ENCODE peak calls at places on chromosomes 16 and 17, in ten cellular contexts. One of them, this sample, is unnamed.
A peak's percentile ranks its signal among the peaks of the same experiment; 100 is the strongest.

GRCh38 chr16:49491736-49492089 is 118.1 kb downstream of the C16orf78 start:
- DNase-seq in sigmoid colon: peak; percentile 77
- DNase-seq in CD8-positive, alpha-beta T cell: no peak
- DNase-seq in cardiac muscle cell: no peak
- DNase-seq in GM23248: no peak
- DNase-seq in mesendoderm: peak; percentile 93
- DNase-seq in prostate gland: peak; percentile 59
- DNase-seq in hepatocyte: no peak
- DNase-seq in A549: peak; percentile 10
- DNase-seq in Peyer's patch: no peak
- DNase-seq in this sample: peak; percentile 83

GRCh38 chr17:59093702-59094231 is 12.9 kb downstream of the TRIM37 start:
- DNase-seq in hepatocyte: peak; percentile 22
- DNase-seq in GM23248: peak; percentile 89
- DNase-seq in sigmoid colon: peak; percentile 63
- DNase-seq in CD8-positive, alpha-beta T cell: no peak
- DNase-seq in mesendoderm: no peak
- DNase-seq in cardiac muscle cell: peak; percentile 97
- DNase-seq in A549: peak; percentile 34
- DNase-seq in prostate gland: no peak
- DNase-seq in Peyer's patch: no peak
- DNase-seq in this sample: no peak

GRCh38 chr16:49116873-49117272 is 164.8 kb downstream of the CBLN1 start:
- DNase-seq in Peyer's patch: no peak
- DNase-seq in A549: no peak
- DNase-seq in GM23248: peak; percentile 2
- DNase-seq in sigmoid colon: no peak
- DNase-seq in prostate gland: no peak
- DNase-seq in mesendoderm: peak; percentile 16
- DNase-seq in hepatocyte: no peak
- DNase-seq in cardiac muscle cell: no peak
- DNase-seq in CD8-positive, alpha-beta T cell: no peak
- DNase-seq in this sample: no peak

GRCh38 chr17:9531080-9531479 is 44.5 kb downstream of the STX8 start:
- DNase-seq in prostate gland: no peak
- DNase-seq in CD8-positive, alpha-beta T cell: no peak
- DNase-seq in hepatocyte: peak; percentile 7
- DNase-seq in A549: no peak
- DNase-seq in Peyer's patch: no peak
- DNase-seq in GM23248: no peak
- DNase-seq in mesendoderm: no peak
- DNase-seq in cardiac muscle cell: peak; percentile 11
- DNase-seq in sigmoid colon: no peak
- DNase-seq in this sample: no peak

GRCh38 chr17:43665038-43665386 is 3.3 kb upstream of the MEOX1 start:
- DNase-seq in hepatocyte: peak; percentile 41
- DNase-seq in mesendoderm: no peak
- DNase-seq in cardiac muscle cell: no peak
- DNase-seq in prostate gland: no peak
- DNase-seq in sigmoid colon: no peak
- DNase-seq in A549: no peak
- DNase-seq in Peyer's patch: no peak
- DNase-seq in GM23248: no peak
- DNase-seq in CD8-positive, alpha-beta T cell: no peak
- DNase-seq in this sample: no peak

GRCh38 chr16:1494129-1494640 is 1.0 kb downstream of the TELO2 start:
- DNase-seq in A549: peak; percentile 69
- DNase-seq in mesendoderm: peak; percentile 63
- DNase-seq in prostate gland: peak; percentile 61
- DNase-seq in sigmoid colon: peak; percentile 81
- DNase-seq in Peyer's patch: no peak
- DNase-seq in cardiac muscle cell: peak; percentile 88
- DNase-seq in GM23248: peak; percentile 92
- DNase-seq in CD8-positive, alpha-beta T cell: no peak
- DNase-seq in hepatocyte: peak; percentile 55
- DNase-seq in this sample: peak; percentile 81

GRCh38 chr17:51352798-51353197 is 92.5 kb downstream of the UTP18 start:
- DNase-seq in prostate gland: no peak
- DNase-seq in GM23248: no peak
- DNase-seq in hepatocyte: no peak
- DNase-seq in sigmoid colon: no peak
- DNase-seq in mesendoderm: no peak
- DNase-seq in Peyer's patch: no peak
- DNase-seq in cardiac muscle cell: no peak
- DNase-seq in A549: no peak
- DNase-seq in CD8-positive, alpha-beta T cell: no peak
- DNase-seq in this sample: no peak

GRCh38 chr17:15954222-15954621 is 9.3 kb downstream of the ADORA2B start:
- DNase-seq in GM23248: peak; percentile 95
- DNase-seq in prostate gland: no peak
- DNase-seq in hepatocyte: no peak
- DNase-seq in CD8-positive, alpha-beta T cell: no peak
- DNase-seq in sigmoid colon: peak; percentile 50
- DNase-seq in Peyer's patch: no peak
- DNase-seq in cardiac muscle cell: peak; percentile 83
- DNase-seq in mesendoderm: no peak
- DNase-seq in A549: peak; percentile 47
- DNase-seq in this sample: peak; percentile 40

DNA sequence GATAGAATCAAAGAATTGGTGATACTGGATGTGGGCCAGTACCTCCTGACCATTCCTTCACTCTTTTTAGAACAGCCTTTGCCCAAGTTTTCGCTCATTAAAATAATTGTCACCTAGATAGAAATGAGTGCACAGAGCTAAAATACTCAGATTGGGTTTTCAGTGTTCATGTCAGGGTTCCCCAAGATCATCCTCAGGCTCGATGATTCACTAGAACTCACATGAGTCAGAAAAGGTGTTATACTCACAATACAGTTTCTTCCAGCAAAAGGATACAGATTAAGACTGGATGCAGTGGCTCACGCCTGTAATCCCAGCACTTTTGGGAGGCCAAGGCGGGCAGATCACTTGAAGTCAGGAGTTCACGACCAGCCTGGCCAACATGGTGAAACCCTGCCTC is 19.9 kb downstream of the ERCC4 start:
- DNase-seq in hepatocyte: no peak
- DNase-seq in sigmoid colon: no peak
- DNase-seq in A549: no peak
- DNase-seq in Peyer's patch: no peak
- DNase-seq in cardiac muscle cell: no peak
- DNase-seq in CD8-positive, alpha-beta T cell: no peak
- DNase-seq in GM23248: peak; percentile 33
- DNase-seq in prostate gland: no peak
- DNase-seq in mesendoderm: no peak
- DNase-seq in this sample: no peak
- H3K27ac ChIP-seq in hepatocyte: peak overlapping the region; percentile 90
- H3K27ac ChIP-seq in sigmoid colon: no peak overlapping the region
- H3K27ac ChIP-seq in A549: peak overlapping the region; percentile 1
- H3K27ac ChIP-seq in Peyer's patch: no peak overlapping the region
- H3K27ac ChIP-seq in cardiac muscle cell: no peak overlapping the region
- H3K27ac ChIP-seq in CD8-positive, alpha-beta T cell: no peak overlapping the region
- H3K27ac ChIP-seq in GM23248: no peak overlapping the region
- H3K27ac ChIP-seq in prostate gland: peak overlapping the region; percentile 14
- H3K27ac ChIP-seq in mesendoderm: no peak overlapping the region
- H3K27ac ChIP-seq in this sample: no peak overlapping the region

GRCh38 chr16:47013910-47014309 is 40.4 kb upstream of the DNAJA2 start:
- DNase-seq in prostate gland: no peak
- DNase-seq in Peyer's patch: no peak
- DNase-seq in GM23248: no peak
- DNase-seq in CD8-positive, alpha-beta T cell: no peak
- DNase-seq in A549: no peak
- DNase-seq in mesendoderm: no peak
- DNase-seq in cardiac muscle cell: no peak
- DNase-seq in hepatocyte: no peak
- DNase-seq in sigmoid colon: no peak
- DNase-seq in this sample: no peak

GRCh38 chr16:47018223-47018891 is 44.9 kb upstream of the DNAJA2 start:
- DNase-seq in CD8-positive, alpha-beta T cell: no peak
- DNase-seq in prostate gland: peak; percentile 55
- DNase-seq in mesendoderm: peak; percentile 64
- DNase-seq in sigmoid colon: no peak
- DNase-seq in A549: peak; percentile 80
- DNase-seq in Peyer's patch: peak; percentile 67
- DNase-seq in cardiac muscle cell: peak; percentile 18
- DNase-seq in GM23248: peak; percentile 45
- DNase-seq in hepatocyte: peak; percentile 67
- DNase-seq in this sample: peak; percentile 84

GRCh38 chr16:47017636-47018035 is 44.2 kb upstream of the DNAJA2 start:
- DNase-seq in GM23248: no peak
- DNase-seq in hepatocyte: no peak
- DNase-seq in CD8-positive, alpha-beta T cell: no peak
- DNase-seq in mesendoderm: no peak
- DNase-seq in prostate gland: no peak
- DNase-seq in sigmoid colon: no peak
- DNase-seq in A549: no peak
- DNase-seq in Peyer's patch: no peak
- DNase-seq in cardiac muscle cell: no peak
- DNase-seq in this sample: no peak

GRCh38 chr16:47019563-47019962 is 46.1 kb upstream of the DNAJA2 start:
- DNase-seq in hepatocyte: no peak
- DNase-seq in GM23248: peak; percentile 31
- DNase-seq in prostate gland: no peak
- DNase-seq in cardiac muscle cell: peak; percentile 21
- DNase-seq in mesendoderm: no peak
- DNase-seq in Peyer's patch: no peak
- DNase-seq in sigmoid colon: no peak
- DNase-seq in CD8-positive, alpha-beta T cell: no peak
- DNase-seq in A549: no peak
- DNase-seq in this sample: no peak

GRCh38 chr16:47016700-47017133 is 43.2 kb upstream of the DNAJA2 start:
- DNase-seq in prostate gland: no peak
- DNase-seq in sigmoid colon: no peak
- DNase-seq in CD8-positive, alpha-beta T cell: peak; percentile 52
- DNase-seq in mesendoderm: no peak
- DNase-seq in hepatocyte: no peak
- DNase-seq in Peyer's patch: no peak
- DNase-seq in A549: no peak
- DNase-seq in GM23248: no peak
- DNase-seq in cardiac muscle cell: peak; percentile 36
- DNase-seq in this sample: no peak
- H3K27ac ChIP-seq in prostate gland: no peak overlapping the region
- H3K27ac ChIP-seq in sigmoid colon: no peak overlapping the region
- H3K27ac ChIP-seq in CD8-positive, alpha-beta T cell: no peak overlapping the region
- H3K27ac ChIP-seq in mesendoderm: no peak overlapping the region
- H3K27ac ChIP-seq in hepatocyte: no peak overlapping the region
- H3K27ac ChIP-seq in Peyer's patch: no peak overlapping the region
- H3K27ac ChIP-seq in A549: no peak overlapping the region
- H3K27ac ChIP-seq in GM23248: no peak overlapping the region
- H3K27ac ChIP-seq in cardiac muscle cell: no peak overlapping the region
- H3K27ac ChIP-seq in this sample: no peak overlapping the region

DNA sequence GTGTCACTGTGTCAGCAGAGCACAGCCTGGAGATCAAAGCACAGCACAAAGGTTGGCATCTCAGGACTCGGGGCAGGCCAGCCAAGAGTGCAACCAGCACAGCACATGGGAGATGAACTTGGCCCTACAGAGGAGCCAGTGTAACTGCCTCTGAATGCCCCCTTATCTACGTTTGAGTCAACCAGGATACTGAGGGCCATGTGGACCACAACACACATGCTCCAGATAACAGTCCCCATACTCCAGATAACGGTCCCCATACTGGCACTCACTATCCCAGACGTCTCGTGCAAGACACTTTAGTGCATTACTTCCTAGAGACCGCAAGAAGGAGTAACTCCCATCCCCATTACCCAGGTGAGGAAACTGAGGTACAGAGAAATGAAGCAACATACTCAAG is 88.2 kb downstream of the XYLT1 start:
- DNase-seq in CD8-positive, alpha-beta T cell: no peak
- DNase-seq in Peyer's patch: no peak
- DNase-seq in prostate gland: no peak
- DNase-seq in cardiac muscle cell: no peak
- DNase-seq in GM23248: no peak
- DNase-seq in hepatocyte: no peak
- DNase-seq in A549: no peak
- DNase-seq in mesendoderm: peak; percentile 76
- DNase-seq in sigmoid colon: no peak
- DNase-seq in this sample: no peak
- H3K27ac ChIP-seq in CD8-positive, alpha-beta T cell: no peak overlapping the region
- H3K27ac ChIP-seq in Peyer's patch: peak overlapping the region; percentile 4
- H3K27ac ChIP-seq in prostate gland: no peak overlapping the region
- H3K27ac ChIP-seq in cardiac muscle cell: peak overlapping the region; percentile 73
- H3K27ac ChIP-seq in GM23248: no peak overlapping the region
- H3K27ac ChIP-seq in hepatocyte: no peak overlapping the region
- H3K27ac ChIP-seq in A549: no peak overlapping the region
- H3K27ac ChIP-seq in mesendoderm: no peak overlapping the region
- H3K27ac ChIP-seq in sigmoid colon: peak overlapping the region; percentile 86
- H3K27ac ChIP-seq in this sample: peak overlapping the region; percentile 49

GRCh38 chr17:60371416-60371815 is 20.5 kb downstream of the USP32 start:
- DNase-seq in sigmoid colon: no peak
- DNase-seq in prostate gland: no peak
- DNase-seq in cardiac muscle cell: no peak
- DNase-seq in GM23248: no peak
- DNase-seq in hepatocyte: no peak
- DNase-seq in Peyer's patch: no peak
- DNase-seq in CD8-positive, alpha-beta T cell: no peak
- DNase-seq in A549: no peak
- DNase-seq in mesendoderm: no peak
- DNase-seq in this sample: no peak

GRCh38 chr17:60369727-60370126 is 22.2 kb downstream of the USP32 start:
- DNase-seq in cardiac muscle cell: no peak
- DNase-seq in prostate gland: no peak
- DNase-seq in sigmoid colon: no peak
- DNase-seq in Peyer's patch: no peak
- DNase-seq in CD8-positive, alpha-beta T cell: no peak
- DNase-seq in A549: no peak
- DNase-seq in hepatocyte: no peak
- DNase-seq in GM23248: no peak
- DNase-seq in mesendoderm: no peak
- DNase-seq in this sample: no peak

GRCh38 chr17:60371818-60372510 is 20.0 kb downstream of the USP32 start:
- DNase-seq in hepatocyte: no peak
- DNase-seq in GM23248: no peak
- DNase-seq in mesendoderm: peak; percentile 35
- DNase-seq in cardiac muscle cell: no peak
- DNase-seq in sigmoid colon: no peak
- DNase-seq in prostate gland: no peak
- DNase-seq in A549: no peak
- DNase-seq in CD8-positive, alpha-beta T cell: no peak
- DNase-seq in Peyer's patch: no peak
- DNase-seq in this sample: no peak

DNA sequence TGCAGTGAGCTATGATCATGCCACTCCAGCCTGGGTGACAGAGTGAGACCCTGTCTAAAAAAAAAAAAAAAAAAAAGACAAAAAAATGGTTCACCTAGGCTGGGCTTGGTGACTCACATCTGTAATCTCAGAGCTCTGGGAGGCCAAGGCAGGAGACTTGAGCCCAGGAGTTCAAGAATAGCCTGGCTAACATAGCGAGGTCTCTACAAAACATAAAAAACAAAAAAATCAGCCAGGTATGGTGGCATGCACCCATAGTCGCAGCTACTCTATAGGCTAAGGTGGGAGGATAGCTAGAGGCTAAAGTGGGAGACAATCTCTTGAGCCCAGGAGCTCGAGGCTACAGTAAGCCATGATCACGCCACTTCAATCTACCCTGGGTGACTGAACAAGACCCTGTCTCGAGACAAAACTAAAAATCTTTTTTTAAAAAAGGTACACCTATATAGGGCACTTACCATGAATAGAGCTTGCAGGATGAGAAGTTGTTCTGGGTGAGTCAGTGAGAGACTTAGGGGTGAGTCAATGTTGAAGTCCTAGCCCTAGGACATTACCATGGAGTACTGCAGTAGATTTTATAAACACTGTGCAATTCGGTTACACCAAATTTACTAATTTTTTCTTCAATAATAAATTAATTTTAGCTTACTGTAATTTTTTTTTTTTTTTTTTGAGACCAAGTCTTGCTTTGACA is 19.0 kb downstream of the USP32 start:
- DNase-seq in cardiac muscle cell: peak; percentile 40
- DNase-seq in GM23248: peak; percentile 87
- DNase-seq in hepatocyte: no peak
- DNase-seq in prostate gland: no peak
- DNase-seq in A549: peak; percentile 45
- DNase-seq in mesendoderm: peak; percentile 42
- DNase-seq in CD8-positive, alpha-beta T cell: no peak
- DNase-seq in Peyer's patch: no peak
- DNase-seq in sigmoid colon: no peak
- DNase-seq in this sample: no peak
- H3K27ac ChIP-seq in cardiac muscle cell: no peak overlapping the region
- H3K27ac ChIP-seq in GM23248: peak overlapping the region; percentile 78
- H3K27ac ChIP-seq in hepatocyte: no peak overlapping the region
- H3K27ac ChIP-seq in prostate gland: no peak overlapping the region
- H3K27ac ChIP-seq in A549: peak overlapping the region; percentile 57
- H3K27ac ChIP-seq in mesendoderm: no peak overlapping the region
- H3K27ac ChIP-seq in CD8-positive, alpha-beta T cell: no peak overlapping the region
- H3K27ac ChIP-seq in Peyer's patch: no peak overlapping the region
- H3K27ac ChIP-seq in sigmoid colon: no peak overlapping the region
- H3K27ac ChIP-seq in this sample: no peak overlapping the region